ENCODE peak calls at places on chromosomes 2 and 18, in nine cellular contexts. J, S, F, V, D, X, Y, A and E are unnamed samples.

GRCh38 chr2:178530128-178530527 is 49.9 kb downstream of the PLEKHA3 start:
- DNase-seq in S (no peak), J (no peak), X (no peak), V (no peak), F (no peak), Y (no peak), A (no peak), D (no peak), E (no peak)

GRCh38 chr2:102789349-102790085 is 27.7 kb downstream of the TMEM182 start:
- DNase-seq in X (no peak), V (no peak), Y (no peak), F (no peak), D (no peak), J (peak; percentile 16), S (no peak), A (no peak), E (no peak)

GRCh38 chr18:8365528-8365927 is 243.7 kb upstream of the RAB12 start:
- DNase-seq in X (no peak), J (no peak), Y (no peak), F (no peak), S (no peak), V (no peak), D (no peak), A (no peak), E (no peak)

GRCh38 chr18:55018602-55019001 is 59.3 kb upstream of the CCDC68 start:
- DNase-seq in V (no peak), J (no peak), A (no peak), D (no peak), Y (no peak), F (no peak), X (no peak), S (no peak), E (peak; percentile 64)

GRCh38 chr2:44769349-44770005 is 172.0 kb upstream of the SIX3 start:
- DNase-seq in Y (no peak), V (no peak), S (no peak), D (peak; percentile 67), X (no peak), J (peak; percentile 23), F (no peak), A (no peak), E (no peak)

GRCh38 chr2:27238976-27239375 is 21.8 kb downstream of the CAD start:
- DNase-seq in F (no peak), D (no peak), Y (no peak), V (no peak), J (no peak), A (no peak), S (no peak), X (no peak), E (no peak)

GRCh38 chr2:201182650-201183372 is at the start of gene CASP10:
- DNase-seq in D (no peak), Y (no peak), A (peak; percentile 75), S (no peak), V (peak; percentile 15), J (no peak), F (peak; percentile 51), X (peak; percentile 42), E (peak; percentile 39)

GRCh38 chr2:240112914-240113690 is 23.0 kb downstream of the COPS9 start:
- DNase-seq in X (no peak), J (no peak), Y (no peak), S (no peak), A (no peak), V (no peak), D (no peak), F (no peak), E (no peak)

GRCh38 chr2:71608441-71608840 is 155.1 kb downstream of the DYSF start:
- DNase-seq in V (no peak), D (no peak), S (no peak), F (peak; percentile 4), Y (no peak), X (no peak), A (no peak), J (no peak), E (no peak)

GRCh38 chr18:53458266-53458665 is 766.2 kb downstream of the MBD2 start:
- DNase-seq in S (no peak), D (no peak), J (peak; percentile 13), V (no peak), A (no peak), Y (no peak), X (no peak), F (no peak), E (no peak)

GRCh38 chr2:28662468-28663095 is 89.0 kb upstream of the PPP1CB start:
- DNase-seq in F (no peak), X (no peak), D (no peak), Y (no peak), A (no peak), J (no peak), V (no peak), S (no peak), E (peak; percentile 31)

GRCh38 chr18:58314284-58314683 is 270.3 kb downstream of the NEDD4L start:
- DNase-seq in Y (no peak), F (no peak), J (peak; percentile 25), D (no peak), S (no peak), A (no peak), V (no peak), X (no peak), E (peak; percentile 97)

GRCh38 chr2:120079647-120080046 is 66.8 kb downstream of the EPB41L5 start:
- DNase-seq in A (no peak), Y (no peak), S (no peak), V (no peak), D (no peak), F (no peak), X (no peak), J (no peak), E (no peak)

GRCh38 chr2:81901017-81901416 is 1596.5 kb upstream of the LRRTM1 start:
- DNase-seq in V (no peak), S (no peak), A (no peak), Y (no peak), J (no peak), D (no peak), X (peak; percentile 1), F (no peak), E (no peak)

GRCh38 chr2:10844083-10844482 is 31.5 kb upstream of the PDIA6 start:
- DNase-seq in J (no peak), Y (peak; percentile 65), V (no peak), D (no peak), A (no peak), F (no peak), X (no peak), S (no peak), E (peak; percentile 18)

GRCh38 chr2:239118675-239119211 is 270.9 kb downstream of the TWIST2 start:
- DNase-seq in Y (no peak), V (no peak), J (no peak), D (no peak), F (peak; percentile 34), A (no peak), S (peak; percentile 2), X (no peak), E (no peak)

GRCh38 chr18:48821251-48821590 is 129.5 kb downstream of the SMAD7 start:
- DNase-seq in A (no peak), V (no peak), S (no peak), Y (no peak), X (no peak), D (no peak), J (no peak), F (no peak), E (no peak)

GRCh38 chr2:127084611-127085031 is 22.3 kb downstream of the BIN1 start:
- DNase-seq in X (no peak), Y (no peak), J (no peak), A (peak; percentile 63), F (peak; percentile 57), V (no peak), S (peak; percentile 20), D (no peak), E (no peak)

GRCh38 chr2:17442334-17442733 is 75.9 kb downstream of the RAD51AP2 start:
- DNase-seq in J (no peak), D (no peak), V (no peak), Y (no peak), F (no peak), S (no peak), X (no peak), A (no peak), E (no peak)

GRCh38 chr2:204152616-204153015 is 216.1 kb downstream of the ICOS start:
- DNase-seq in X (no peak), D (no peak), F (no peak), J (no peak), A (no peak), Y (no peak), S (no peak), V (no peak), E (peak; percentile 7)

GRCh38 chr2:182444806-182445205 is 18.0 kb upstream of the PDE1A start:
- DNase-seq in F (no peak), X (no peak), S (no peak), V (no peak), Y (no peak), J (no peak), D (no peak), A (no peak), E (no peak)

GRCh38 chr2:30041884-30042283 is 104.9 kb upstream of the YPEL5 start:
- DNase-seq in Y (no peak), D (no peak), X (no peak), V (no peak), F (no peak), A (no peak), J (no peak), S (no peak), E (no peak)

GRCh38 chr2:222655406-222655747 is 515 bp downstream of the FARSB start:
- DNase-seq in S (peak; percentile 23), D (peak; percentile 43), F (no peak), A (no peak), X (peak; percentile 54), J (peak; percentile 53), Y (no peak), V (no peak), E (peak; percentile 22)

GRCh38 chr2:38462121-38462634 is 85.1 kb upstream of the ATL2 start:
- DNase-seq in D (no peak), A (no peak), V (no peak), X (no peak), J (no peak), S (peak; percentile 31), Y (no peak), F (no peak), E (peak; percentile 81)

GRCh38 chr18:4207383-4207782 is 247.7 kb downstream of the DLGAP1 start:
- DNase-seq in A (no peak), J (no peak), F (no peak), S (no peak), D (no peak), X (no peak), V (no peak), Y (peak; percentile 17), E (no peak)